ENCODE peak calls at places on chromosomes 1 and 21, in six cellular contexts. X, G, C, Z, H and W are unnamed samples.
A peak's percentile ranks its signal among the peaks of the same experiment; 100 is the strongest.

GRCh38 chr1:199685369-199685768 is 342.1 kb upstream of the NR5A2 start:
- DNase-seq in X (no peak), G (peak; percentile 68), C (no peak), Z (no peak), H (no peak), W (no peak)

GRCh38 chr1:226975259-226975908 is 35.3 kb downstream of the COQ8A start:
- DNase-seq in X (no peak), G (no peak), C (peak; percentile 25), Z (no peak), H (no peak), W (no peak)

GRCh38 chr1:184686540-184686939 is 68.1 kb downstream of the EDEM3 start:
- DNase-seq in X (no peak), G (peak; percentile 47), C (no peak), Z (no peak), H (no peak), W (no peak)

GRCh38 chr21:21165063-21165645 is 166.9 kb downstream of the NCAM2 start:
- DNase-seq in X (no peak), G (peak; percentile 81), C (no peak), Z (no peak), H (no peak), W (no peak)

GRCh38 chr1:184854456-184855180 is 100.0 kb upstream of the EDEM3 start:
- DNase-seq in X (no peak), G (peak; percentile 51), C (no peak), Z (no peak), H (no peak), W (no peak)

GRCh38 chr1:226960944-226961765 is 21.1 kb downstream of the COQ8A start:
- DNase-seq in X (no peak), G (no peak), C (no peak), Z (no peak), H (no peak), W (no peak)

GRCh38 chr1:176903474-176903873 is 261.0 kb downstream of the ASTN1 start:
- DNase-seq in X (no peak), G (peak; percentile 69), C (no peak), Z (no peak), H (no peak), W (no peak)

GRCh38 chr1:225156254-225156653 is 226.8 kb downstream of the DNAH14 start:
- DNase-seq in X (no peak), G (peak; percentile 70), C (no peak), Z (no peak), H (no peak), W (no peak)

GRCh38 chr1:150981177-150981804 is 801 bp upstream of the ANXA9 start:
- DNase-seq in X (no peak), G (no peak), C (no peak), Z (no peak), H (no peak), W (no peak)

GRCh38 chr21:14591882-14592281 is 45.8 kb upstream of the SAMSN1 start:
- DNase-seq in X (no peak), G (peak; percentile 86), C (no peak), Z (no peak), H (no peak), W (no peak)

GRCh38 chr1:43505077-43505780 is 25.5 kb upstream of the PTPRF start:
- DNase-seq in X (no peak), G (no peak), C (no peak), Z (no peak), H (no peak), W (no peak)

GRCh38 chr1:12408662-12409061 is 178.8 kb downstream of the VPS13D start:
- DNase-seq in X (no peak), G (no peak), C (no peak), Z (no peak), H (no peak), W (no peak)

GRCh38 chr1:21278208-21278861 is 11.9 kb downstream of the ECE1 start:
- DNase-seq in X (peak; percentile 40), G (peak; percentile 79), C (no peak), Z (no peak), H (no peak), W (no peak)

GRCh38 chr1:10677508-10678364 is 118.7 kb downstream of the CASZ1 start:
- DNase-seq in X (no peak), G (no peak), C (no peak), Z (no peak), H (no peak), W (no peak)

GRCh38 chr1:201708085-201708512 is 120.9 kb upstream of the IPO9 start:
- DNase-seq in X (no peak), G (peak; percentile 77), C (no peak), Z (no peak), H (no peak), W (no peak)

GRCh38 chr1:206634365-206635079 is 814 bp upstream of the DYRK3 start:
- DNase-seq in X (peak; percentile 91), G (peak; percentile 92), C (peak; percentile 94), Z (peak; percentile 92), H (peak; percentile 41), W (peak; percentile 57)

GRCh38 chr1:19309123-19309813 is 2.7 kb downstream of the AKR7A2 start:
- DNase-seq in X (no peak), G (peak; percentile 30), C (no peak), Z (no peak), H (no peak), W (no peak)

GRCh38 chr1:83990734-83991133 is 8.2 kb downstream of the TTLL7 start:
- DNase-seq in X (no peak), G (no peak), C (no peak), Z (no peak), H (no peak), W (no peak)

GRCh38 chr1:63701187-63701586 is 72.6 kb upstream of the ROR1 start:
- DNase-seq in X (no peak), G (no peak), C (peak; percentile 35), Z (no peak), H (no peak), W (no peak)

GRCh38 chr1:1085911-1086841 is 12.1 kb upstream of the RNF223 start:
- DNase-seq in X (no peak), G (no peak), C (no peak), Z (no peak), H (no peak), W (no peak)

GRCh38 chr21:39527067-39527595 is 75.4 kb downstream of the SH3BGR start:
- DNase-seq in X (no peak), G (no peak), C (no peak), Z (no peak), H (no peak), W (no peak)

GRCh38 chr1:202034683-202035462 is 24.5 kb downstream of the ELF3 start:
- DNase-seq in X (peak; percentile 72), G (peak; percentile 96), C (peak; percentile 71), Z (peak; percentile 83), H (no peak), W (no peak)

GRCh38 chr1:169891539-169891885 is 2.2 kb downstream of the SCYL3 start:
- DNase-seq in X (no peak), G (no peak), C (no peak), Z (no peak), H (no peak), W (no peak)

GRCh38 chr1:17125756-17126237 is 6.5 kb upstream of the PADI2 start:
- DNase-seq in X (peak; percentile 79), G (peak; percentile 87), C (peak; percentile 83), Z (peak; percentile 89), H (peak; percentile 57), W (peak; percentile 74)
- H3K27ac ChIP-seq in X (no peak overlapping the region), G (no peak overlapping the region), C (no peak overlapping the region), Z (no peak overlapping the region), H (no peak overlapping the region), W (no peak overlapping the region)

DNA sequence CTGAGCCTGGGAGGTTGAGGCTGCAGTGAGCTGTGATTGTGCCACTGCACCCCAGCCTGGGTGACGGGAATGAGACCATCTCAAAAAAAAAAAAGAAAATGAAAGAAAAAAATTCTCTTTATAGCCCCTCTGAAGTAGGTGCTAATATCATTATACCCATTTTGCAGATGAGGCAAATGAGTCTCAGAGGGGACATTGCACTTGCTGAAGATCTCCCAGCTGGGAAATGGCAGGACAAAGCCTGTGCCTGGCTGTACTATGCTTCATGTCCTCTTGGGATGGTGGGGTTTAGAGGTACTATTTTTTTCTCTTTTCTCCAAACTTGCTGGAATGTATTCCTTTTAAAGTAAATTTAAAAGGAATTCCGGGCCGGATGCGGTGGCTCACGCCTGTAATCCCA is 1.6 kb downstream of the SMPDL3B start:
- DNase-seq in X (no peak), G (no peak), C (no peak), Z (no peak), H (no peak), W (no peak)
- H3K4me3 ChIP-seq in X (no peak overlapping the region), G (no peak overlapping the region), C (no peak overlapping the region), Z (no peak overlapping the region), H (no peak overlapping the region), W (no peak overlapping the region)

DNA sequence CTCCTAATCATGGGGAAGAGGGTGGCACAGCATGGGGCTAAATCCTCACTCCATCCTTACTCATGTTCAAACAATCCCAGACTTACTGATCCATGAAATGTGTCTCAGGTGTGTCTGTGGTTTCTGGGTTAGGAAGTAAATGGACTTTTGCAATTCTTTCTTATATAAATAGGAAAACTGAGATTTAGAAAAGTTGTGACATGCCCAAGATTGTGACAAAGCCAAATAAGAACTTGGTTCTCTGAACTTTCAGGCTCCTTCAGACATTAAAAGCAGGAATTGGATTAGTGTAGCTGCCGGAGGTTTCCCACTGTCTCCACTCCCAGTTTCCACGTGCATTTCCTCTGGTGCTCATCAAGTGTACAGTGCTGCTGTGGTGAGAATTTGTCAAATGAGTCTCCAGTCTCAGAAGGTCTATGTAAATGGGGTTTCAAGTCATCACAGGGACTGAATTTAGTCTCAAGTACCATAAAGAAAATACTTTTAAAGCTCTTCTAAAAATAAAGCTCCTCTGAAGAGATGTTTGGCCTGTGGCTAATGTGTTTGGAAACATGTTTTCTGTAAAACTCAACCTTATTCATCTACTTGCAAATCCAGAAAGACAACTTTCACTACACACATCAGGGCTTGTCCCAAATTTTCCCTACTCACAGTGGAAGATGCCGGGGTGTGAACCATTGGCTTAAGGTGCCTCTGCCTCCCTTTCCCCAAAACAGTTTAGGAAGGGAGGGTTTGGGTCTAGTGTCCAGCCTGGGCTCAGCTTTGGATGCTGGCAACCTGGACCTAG is 115.2 kb downstream of the NGF start:
- DNase-seq in X (no peak), G (no peak), C (no peak), Z (no peak), H (no peak), W (no peak)
- H3K9me3 ChIP-seq in X (no peaks in the 10 kb centered on the region), G (no peaks in the 10 kb centered on the region), C (no peaks in the 10 kb centered on the region), Z (no peaks in the 10 kb centered on the region), H (no peaks in the 10 kb centered on the region), W (no peaks in the 10 kb centered on the region)

DNA sequence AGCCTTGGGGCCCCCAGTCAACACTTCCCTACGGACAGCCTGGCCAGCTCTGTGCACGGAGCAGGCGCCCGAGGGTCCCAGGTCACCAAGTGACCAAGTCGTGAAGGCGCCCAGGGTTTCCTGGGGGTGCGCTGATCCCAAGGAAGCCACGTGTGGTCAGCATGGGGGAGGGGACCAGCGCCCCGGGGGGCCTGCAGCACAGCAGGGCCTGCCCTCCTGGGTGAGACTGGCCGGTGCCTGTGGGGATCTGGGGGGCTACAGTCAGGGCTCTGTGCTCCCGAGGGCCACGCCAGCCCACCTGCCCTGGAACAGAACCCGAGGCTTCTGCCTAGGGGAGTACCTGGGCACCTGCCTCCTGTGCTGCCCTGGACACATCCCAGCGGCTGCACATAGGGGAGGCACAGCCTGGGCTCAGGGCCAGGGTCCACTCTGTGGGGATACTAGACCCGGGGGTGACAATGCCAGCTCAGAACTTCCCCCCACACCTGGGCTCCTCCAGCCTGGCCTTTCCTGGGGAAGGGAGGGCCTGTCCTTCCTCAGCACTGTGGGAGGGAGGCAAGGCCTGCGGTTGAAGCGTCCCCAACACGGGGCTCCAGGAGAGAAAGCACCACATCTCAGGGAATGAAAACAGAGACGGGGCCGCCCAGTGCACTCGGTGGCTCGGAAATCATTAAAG is 6.2 kb upstream of the POFUT2 start:
- DNase-seq in X (peak; percentile 13), G (no peak), C (peak; percentile 23), Z (peak; percentile 47), H (no peak), W (no peak)
- H3K27ac ChIP-seq in X (peak overlapping the region; percentile 87), G (peak overlapping the region; percentile 73), C (peak overlapping the region; percentile 94), Z (peak overlapping the region; percentile 97), H (no peak overlapping the region), W (no peak overlapping the region)